ENCODE peak calls at places on chromosomes 7 and 10, in six cellular contexts. H is H1, B is H9, K is neuronal stem cell, E is trophoblast cell, Q is mesenchymal stem cell. Y is an unnamed sample.

GRCh38 chr7:129021656-129022055 is 33.3 kb downstream of the TNPO3 start:
- DNase-seq in H (no peak), B (no peak), K (no peak), E (peak; percentile 64), Q (no peak), Y (no peak)

GRCh38 chr10:63204667-63205391 is 71.7 kb downstream of the NRBF2 start:
- DNase-seq in H (no peak), B (no peak), K (no peak), E (no peak), Q (peak; percentile 61), Y (no peak)

GRCh38 chr10:96565774-96566173 is 21.0 kb downstream of the TM9SF3 start:
- DNase-seq in H (no peak), B (no peak), K (no peak), E (no peak), Q (peak; percentile 64), Y (peak; percentile 80)

GRCh38 chr7:2954433-2954853 is 89.2 kb downstream of the CARD11 start:
- DNase-seq in H (no peak), B (no peak), K (no peak), E (no peak), Q (no peak), Y (no peak)

GRCh38 chr7:92615861-92616260 is 25.7 kb upstream of the FAM133B start:
- DNase-seq in H (no peak), B (no peak), K (no peak), E (no peak), Q (no peak), Y (no peak)

GRCh38 chr7:87359366-87359765 is 13.9 kb downstream of the CROT start:
- DNase-seq in H (no peak), B (no peak), K (no peak), E (peak; percentile 84), Q (no peak), Y (peak; percentile 59)

GRCh38 chr7:112019932-112020331 is 186.3 kb downstream of the DOCK4 start:
- DNase-seq in H (no peak), B (no peak), K (no peak), E (no peak), Q (no peak), Y (no peak)

GRCh38 chr10:114519756-114520288 is 115.5 kb upstream of the AFAP1L2 start:
- DNase-seq in H (no peak), B (no peak), K (no peak), E (no peak), Q (no peak), Y (no peak)

GRCh38 chr10:99964791-99965190 is 45.0 kb downstream of the DNMBP start:
- DNase-seq in H (no peak), B (no peak), K (no peak), E (no peak), Q (peak; percentile 61), Y (peak; percentile 42)

GRCh38 chr10:1531883-1532597 is 205.3 kb downstream of the ADARB2 start:
- DNase-seq in H (no peak), B (no peak), K (no peak), E (no peak), Q (no peak), Y (no peak)

GRCh38 chr7:132402751-132403245 is 173.5 kb downstream of the PLXNA4 start:
- DNase-seq in H (no peak), B (no peak), K (no peak), E (no peak), Q (no peak), Y (no peak)

GRCh38 chr7:46317256-46317655 is 396.2 kb upstream of the IGFBP3 start:
- DNase-seq in H (no peak), B (no peak), K (no peak), E (peak; percentile 39), Q (peak; percentile 58), Y (peak; percentile 46)

GRCh38 chr7:19376591-19376990 is 231.4 kb upstream of the FERD3L start:
- DNase-seq in H (no peak), B (no peak), K (no peak), E (no peak), Q (peak; percentile 61), Y (peak; percentile 57)

GRCh38 chr10:59098387-59098786 is 78.1 kb upstream of the PHYHIPL start:
- DNase-seq in H (no peak), B (no peak), K (no peak), E (peak; percentile 71), Q (peak; percentile 70), Y (peak; percentile 65)

GRCh38 chr7:13257661-13258060 is 570.2 kb downstream of the ARL4A start:
- DNase-seq in H (no peak), B (no peak), K (no peak), E (no peak), Q (peak; percentile 21), Y (no peak)

GRCh38 chr7:80646088-80646961 is 7.9 kb downstream of the CD36 start:
- DNase-seq in H (no peak), B (no peak), K (no peak), E (no peak), Q (no peak), Y (no peak)

GRCh38 chr7:14196555-14196954 is 207.1 kb upstream of the ETV1 start:
- DNase-seq in H (no peak), B (no peak), K (no peak), E (no peak), Q (no peak), Y (peak; percentile 12)

GRCh38 chr10:104732222-104732621 is 91.1 kb downstream of the SORCS3 start:
- DNase-seq in H (no peak), B (no peak), K (no peak), E (no peak), Q (no peak), Y (no peak)

GRCh38 chr7:75962607-75963382 is 31.6 kb downstream of the TMEM120A start:
- DNase-seq in H (no peak), B (no peak), K (peak; percentile 62), E (peak; percentile 98), Q (peak; percentile 92), Y (peak; percentile 85)

GRCh38 chr7:96605045-96605716 is 104.5 kb downstream of the SEM1 start:
- DNase-seq in H (no peak), B (no peak), K (no peak), E (no peak), Q (no peak), Y (no peak)

GRCh38 chr10:73871295-73871914 is 3.0 kb downstream of the CAMK2G start:
- DNase-seq in H (no peak), B (no peak), K (no peak), E (peak; percentile 50), Q (no peak), Y (no peak)

GRCh38 chr10:117543245-117543998 is 876 bp downstream of the EMX2 start:
- DNase-seq in H (peak; percentile 80), B (peak; percentile 71), K (peak; percentile 63), E (peak; percentile 3), Q (no peak), Y (no peak)

GRCh38 chr7:38673795-38674194 is 42.6 kb upstream of the AMPH start:
- DNase-seq in H (no peak), B (no peak), K (no peak), E (peak; percentile 47), Q (peak; percentile 64), Y (peak; percentile 84)

GRCh38 chr10:102565793-102566192 is 62.0 kb downstream of the SUFU start:
- DNase-seq in H (peak; percentile 78), B (peak; percentile 89), K (no peak), E (no peak), Q (no peak), Y (no peak)

GRCh38 chr10:73506491-73506890 is 10.7 kb upstream of the PPP3CB start:
- DNase-seq in H (no peak), B (no peak), K (no peak), E (no peak), Q (no peak), Y (peak; percentile 34)

DNA sequence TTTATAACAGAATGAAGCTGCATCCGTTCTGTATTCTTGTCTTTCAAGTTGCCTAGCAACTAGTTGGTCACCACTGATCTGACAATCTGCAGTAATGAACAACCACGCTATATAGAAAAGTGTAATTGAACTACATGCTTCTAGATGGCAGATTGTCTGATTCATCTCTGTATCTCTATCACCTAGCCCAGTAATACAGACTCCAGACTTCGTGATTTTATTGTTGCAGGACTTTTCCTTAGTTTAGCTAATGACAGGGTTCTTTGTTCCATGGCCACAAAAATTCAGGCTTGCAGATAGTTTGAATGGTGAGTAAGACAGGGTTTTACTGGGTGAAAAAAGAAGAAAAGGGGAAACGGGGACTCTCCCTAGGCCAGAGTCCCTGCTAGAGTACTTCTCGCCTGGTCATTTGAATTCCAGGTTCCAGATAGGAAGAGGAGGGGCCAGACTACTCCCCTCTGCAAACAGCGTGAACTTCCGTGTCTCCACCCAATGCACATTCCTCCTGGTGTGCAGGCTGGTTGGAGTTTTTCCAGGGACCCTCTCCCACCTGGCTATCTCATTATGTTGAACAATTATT is 45.9 kb downstream of the COL1A2 start:
- DNase-seq in H (no peak), B (no peak), K (no peak), E (no peak), Q (no peak), Y (peak; percentile 20)
- H2BK5ac ChIP-seq in H (no peak overlapping the region), B (no peak overlapping the region), K (no peak overlapping the region), E (no peak overlapping the region), Q (no peak overlapping the region), Y (no peak overlapping the region)

GRCh38 chr7:139168480-139168879 is 59.0 kb upstream of the ZC3HAV1 start:
- DNase-seq in H (no peak), B (no peak), K (no peak), E (no peak), Q (no peak), Y (no peak)
- H4K91ac ChIP-seq in H (no peak overlapping the region), B (no peak overlapping the region), K (no peak overlapping the region), E (no peak overlapping the region), Q (no peak overlapping the region), Y (no peak overlapping the region)

GRCh38 chr7:7738177-7738576 is 19.8 kb upstream of the RPA3 start:
- DNase-seq in H (no peak), B (no peak), K (no peak), E (no peak), Q (no peak), Y (no peak)

GRCh38 chr7:7738622-7739021 is 20.2 kb upstream of the RPA3 start:
- DNase-seq in H (no peak), B (no peak), K (no peak), E (no peak), Q (no peak), Y (no peak)

GRCh38 chr7:7739204-7739603 is 20.8 kb upstream of the RPA3 start:
- DNase-seq in H (no peak), B (no peak), K (no peak), E (no peak), Q (no peak), Y (no peak)

GRCh38 chr7:7737674-7738073 is 19.3 kb upstream of the RPA3 start:
- DNase-seq in H (no peak), B (no peak), K (no peak), E (peak; percentile 75), Q (no peak), Y (no peak)

GRCh38 chr7:7739718-7740355 is 21.4 kb upstream of the RPA3 start:
- DNase-seq in H (no peak), B (no peak), K (peak; percentile 20), E (no peak), Q (no peak), Y (no peak)
- H3K9ac ChIP-seq in H (no peak overlapping the region), B (no peak overlapping the region), K (no peak overlapping the region), E (no peak overlapping the region), Q (no peak overlapping the region), Y (no peak overlapping the region)

DNA sequence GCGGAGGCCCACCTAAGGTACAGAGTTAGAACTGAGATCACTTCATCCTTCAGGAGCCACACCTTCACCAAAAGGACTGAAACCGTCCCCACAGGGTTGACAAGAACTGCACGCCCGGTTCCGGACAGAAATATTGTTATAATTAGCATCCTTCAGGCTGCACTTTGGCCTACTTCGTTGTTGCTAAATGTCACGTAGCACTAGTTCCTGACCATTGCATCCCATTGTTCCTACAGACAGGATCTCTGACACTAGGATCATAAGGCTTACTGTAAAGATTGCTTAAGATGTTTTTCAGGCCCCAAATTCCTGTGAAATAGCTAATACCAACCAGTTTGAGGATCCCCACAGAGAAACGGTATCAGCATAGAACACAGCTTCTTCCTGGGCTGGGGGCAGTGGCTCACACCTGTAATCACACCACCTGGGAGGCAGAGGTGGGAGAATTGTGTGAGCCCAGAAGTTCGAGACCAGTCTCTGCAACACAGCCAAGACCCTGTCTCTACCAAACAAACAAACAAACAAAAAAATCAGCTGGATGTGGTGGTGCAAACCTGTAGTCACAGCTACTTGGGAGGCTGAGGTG is 18.3 kb upstream of the EIF4H start:
- DNase-seq in H (no peak), B (no peak), K (no peak), E (peak; percentile 92), Q (no peak), Y (no peak)
- H2BK5ac ChIP-seq in H (no peak overlapping the region), B (no peak overlapping the region), K (no peak overlapping the region), E (no peak overlapping the region), Q (no peak overlapping the region), Y (no peak overlapping the region)